ENCODE peak calls at places on chromosomes 5 and 9, in six cellular contexts. Z is tibial artery, T is IMR-90, B is Peyer's patch, K is fibroblast of lung, P is HCT116. Q is an unnamed sample.
A peak's percentile ranks its signal among the peaks of the same experiment; 100 is the strongest.

GRCh38 chr5:74140409-74140808 is 500.1 kb downstream of the ENC1 start:
- DNase-seq in K (no peak), B (no peak), P (no peak), Z (no peak), T (peak; percentile 15), Q (no peak)

GRCh38 chr5:176694631-176695030 is 47.3 kb downstream of the TSPAN17 start:
- DNase-seq in Z (no peak), K (no peak), B (no peak), T (no peak), P (no peak), Q (no peak)

GRCh38 chr5:7927466-7928375 is 58.8 kb downstream of the MTRR start:
- DNase-seq in T (peak; percentile 64), P (peak; percentile 22), Z (no peak), K (peak; percentile 63), B (peak; percentile 71), Q (no peak)

GRCh38 chr9:91740713-91741112 is 209.3 kb downstream of the ROR2 start:
- DNase-seq in T (peak; percentile 88), B (no peak), K (peak; percentile 70), Z (no peak), P (no peak), Q (no peak)

GRCh38 chr9:88754452-88754851 is 219.5 kb downstream of the NXNL2 start:
- DNase-seq in B (no peak), Z (no peak), P (no peak), K (no peak), T (no peak), Q (no peak)

GRCh38 chr9:91089405-91090131 is 272.1 kb downstream of the AUH start:
- DNase-seq in T (peak; percentile 73), K (peak; percentile 83), Z (no peak), B (no peak), P (no peak), Q (no peak)

GRCh38 chr9:95045751-95046150 is 271.8 kb downstream of the FANCC start:
- DNase-seq in K (no peak), Z (no peak), T (no peak), B (no peak), P (no peak), Q (no peak)

GRCh38 chr9:131981116-131981847 is 98.4 kb downstream of the MED27 start:
- DNase-seq in K (no peak), P (no peak), T (no peak), B (no peak), Z (no peak), Q (no peak)

GRCh38 chr9:129486496-129487306 is 134.2 kb downstream of the C9orf50 start:
- DNase-seq in K (no peak), P (no peak), Z (peak; percentile 97), T (peak; percentile 57), B (no peak), Q (peak; percentile 86)

GRCh38 chr5:163696270-163696887 is 191.0 kb downstream of the MAT2B start:
- DNase-seq in P (peak; percentile 19), K (peak; percentile 91), T (peak; percentile 89), B (no peak), Z (no peak), Q (no peak)

GRCh38 chr9:135779571-135779970 is 77.6 kb downstream of the KCNT1 start:
- DNase-seq in B (no peak), Z (no peak), T (no peak), P (no peak), K (no peak), Q (no peak)

GRCh38 chr9:128999581-129000206 is 28.4 kb downstream of the SH3GLB2 start:
- DNase-seq in T (no peak), B (no peak), P (no peak), Z (no peak), K (no peak), Q (no peak)

GRCh38 chr9:114558027-114558675 is 29.4 kb upstream of the ATP6V1G1 start:
- DNase-seq in T (no peak), K (no peak), B (no peak), P (no peak), Z (no peak), Q (no peak)

GRCh38 chr9:79257671-79258410 is 313.9 kb upstream of the TLE4 start:
- DNase-seq in P (no peak), K (no peak), Z (no peak), T (no peak), B (no peak), Q (no peak)

GRCh38 chr5:141914154-141914743 is 9.4 kb upstream of the DELE1 start:
- DNase-seq in Z (peak; percentile 47), B (peak; percentile 62), K (no peak), P (no peak), T (no peak), Q (no peak)
- TF ChIP-seq CTCF in Z (peak; percentile 19), B (no peak), K (peak; percentile 17), P (no peak), T (peak; percentile 25), Q (no peak)

DNA sequence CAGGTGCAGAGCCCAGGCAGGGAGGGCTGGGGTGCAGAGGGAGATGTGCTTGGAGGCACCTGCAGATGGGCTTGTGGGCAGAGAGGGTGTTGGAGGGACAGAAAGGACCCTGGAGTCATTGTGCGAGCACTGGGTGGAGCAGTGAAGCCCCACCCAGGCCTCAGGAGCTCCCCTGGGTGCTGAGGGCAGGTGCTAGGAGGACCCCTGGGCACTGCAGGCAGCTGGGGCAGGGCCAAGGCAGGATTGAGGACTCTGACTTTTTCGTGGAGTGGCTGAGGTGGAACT is 10.3 kb upstream of the SLC6A18 start:
- DNase-seq in P (no peak), Z (no peak), K (no peak), B (no peak), T (no peak), Q (no peak)
- H3K9me3 ChIP-seq in P (no peaks in the 10 kb centered on the region), Z (no peaks in the 10 kb centered on the region), K (no peaks in the 10 kb centered on the region), B (no peaks in the 10 kb centered on the region), T (peaks cover 22% of the 10 kb centered on the region), Q (no peaks in the 10 kb centered on the region)

GRCh38 chr9:19641046-19641445 is 147.8 kb downstream of the SLC24A2 start:
- DNase-seq in Z (no peak), B (no peak), K (peak; percentile 3), P (no peak), T (no peak), Q (no peak)
- TF ChIP-seq CTCF in Z (no peak), B (no peak), K (no peak), P (peak; percentile 22), T (no peak), Q (no peak)

GRCh38 chr5:132424167-132424935 is 54.8 kb downstream of the SLC22A5 start:
- DNase-seq in P (no peak), K (no peak), Z (no peak), T (no peak), B (no peak), Q (no peak)
- H3K9me3 ChIP-seq in P (no peaks in the 10 kb centered on the region), K (no peaks in the 10 kb centered on the region), Z (no peaks in the 10 kb centered on the region), T (no peaks in the 10 kb centered on the region), B (no peaks in the 10 kb centered on the region), Q (no peaks in the 10 kb centered on the region)

DNA sequence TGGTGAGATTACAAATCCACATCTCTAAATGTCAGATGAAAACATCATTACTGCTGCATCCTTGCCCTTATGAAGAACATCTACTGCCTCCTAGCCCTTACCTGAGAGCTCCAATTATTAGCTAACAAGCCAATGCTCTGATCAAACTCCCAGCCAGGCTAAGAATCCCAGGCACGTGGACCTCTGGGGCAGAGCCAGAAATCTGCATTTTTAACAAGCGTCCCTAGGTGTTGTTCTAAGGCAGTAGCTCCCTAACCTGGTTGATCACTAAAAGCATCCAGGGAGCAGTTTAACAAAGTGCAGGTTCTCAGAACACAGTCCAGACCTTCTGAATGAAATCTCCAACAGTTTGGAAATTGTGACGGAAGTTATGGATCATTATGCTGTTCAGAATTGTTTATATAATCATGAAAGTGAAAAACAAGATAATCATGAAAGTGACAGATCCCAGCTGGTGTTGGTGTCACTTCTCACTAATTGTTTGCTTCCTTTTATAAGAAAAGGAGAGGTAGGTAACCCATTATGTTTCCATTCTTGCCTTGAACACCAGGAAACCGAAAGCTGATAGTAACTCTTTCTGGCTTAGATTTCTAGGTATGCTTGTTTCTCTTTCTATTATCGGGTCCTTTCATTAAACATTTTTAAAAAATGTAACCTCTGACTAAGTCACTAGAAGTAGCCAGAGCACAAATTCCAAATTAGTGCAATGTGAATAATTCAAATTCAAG is 216.5 kb upstream of the NR4A3 start:
- DNase-seq in K (no peak), P (no peak), Z (no peak), B (no peak), T (no peak), Q (no peak)
- TF ChIP-seq CTCF in K (no peak), P (no peak), Z (no peak), B (no peak), T (no peak), Q (no peak)

DNA sequence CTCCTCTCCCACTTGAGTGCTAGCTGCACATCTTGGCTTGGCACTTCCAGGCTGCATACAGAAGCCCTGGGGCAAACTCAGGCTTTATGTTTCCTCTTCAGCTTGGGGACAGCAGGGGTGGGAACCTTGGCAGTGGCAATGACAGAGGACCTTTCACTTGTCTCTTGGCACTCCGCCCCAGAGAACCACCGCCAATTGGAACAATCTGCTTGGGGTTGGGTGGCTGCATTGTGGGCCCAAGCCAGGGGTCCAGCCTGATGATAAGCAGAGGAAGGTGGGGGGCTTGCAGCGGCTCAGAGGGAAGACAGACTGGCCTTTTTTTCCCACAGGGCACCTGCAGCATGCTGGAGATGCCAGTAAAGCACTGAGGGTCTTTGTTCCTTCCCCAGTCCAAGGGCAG is 179.0 kb upstream of the NMUR2 start:
- DNase-seq in Z (no peak), T (no peak), K (no peak), B (no peak), P (no peak), Q (no peak)
- H3K9me3 ChIP-seq in Z (peaks cover 4% of the 10 kb centered on the region), T (peaks cover 10% of the 10 kb centered on the region), K (no peaks in the 10 kb centered on the region), B (no peaks in the 10 kb centered on the region), P (no peaks in the 10 kb centered on the region), Q (peaks cover 5% of the 10 kb centered on the region)

DNA sequence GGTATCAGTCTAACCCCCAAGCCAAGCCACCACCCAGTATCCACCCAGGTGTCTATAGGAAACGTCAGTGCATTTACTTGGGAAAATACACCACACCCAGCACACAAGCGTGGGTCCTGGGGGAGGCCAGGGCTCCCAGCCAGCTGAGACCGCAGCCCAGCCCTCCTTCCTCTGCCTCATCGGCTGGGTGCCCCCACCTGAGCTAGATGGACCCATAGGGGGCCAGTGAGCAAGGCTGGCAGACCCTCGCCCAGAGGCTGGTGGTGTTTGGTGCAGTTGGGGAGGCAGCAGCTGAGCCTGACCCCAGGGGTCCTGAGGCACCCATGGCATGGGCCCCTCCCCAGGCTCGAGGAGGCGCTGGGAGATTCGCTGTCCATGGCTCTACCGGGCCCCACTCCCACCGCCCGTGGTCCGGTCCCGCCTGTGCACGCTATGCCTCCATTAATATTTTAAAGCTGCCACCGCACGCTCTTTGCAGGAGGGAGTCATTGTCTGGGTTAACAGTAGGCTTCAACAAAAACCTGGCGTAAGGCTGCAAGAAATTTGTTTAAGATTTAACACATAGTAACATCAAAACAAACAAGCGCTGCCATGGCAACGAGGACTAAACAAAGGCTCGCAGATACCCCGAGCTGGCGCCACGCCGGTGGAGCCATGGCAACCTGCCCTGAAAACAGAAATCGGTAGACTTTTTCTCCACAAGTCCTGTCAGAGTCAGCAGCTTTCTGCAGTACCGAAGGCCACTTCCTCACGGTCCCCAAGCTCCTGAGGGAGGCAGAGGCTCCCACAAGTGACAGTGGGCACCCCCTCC is 20.6 kb downstream of the TPPP start:
- DNase-seq in P (no peak), K (peak; percentile 82), Z (peak; percentile 61), B (peak; percentile 92), T (peak; percentile 68), Q (peak; percentile 78)
- TF ChIP-seq CTCF in P (no peak), K (no peak), Z (no peak), B (no peak), T (no peak), Q (no peak)

GRCh38 chr9:133524679-133525228 is at the start of gene MYMK:
- DNase-seq in B (no peak), Z (no peak), K (no peak), T (no peak), P (no peak), Q (no peak)
- H3K9me3 ChIP-seq in B (no peaks in the 10 kb centered on the region), Z (no peaks in the 10 kb centered on the region), K (no peaks in the 10 kb centered on the region), T (no peaks in the 10 kb centered on the region), P (no peaks in the 10 kb centered on the region), Q (no peaks in the 10 kb centered on the region)

Q was measured in thoracic aorta.